ENCODE peak calls at places on chromosome 10, in six cellular contexts. V is astrocyte of the cerebellum, I is Peyer's patch, D is NB4, B is GM06990, W is spleen. J is an unnamed sample.

GRCh38 chr10:109898007-109898406 is 25.3 kb downstream of the XPNPEP1 start:
- DNase-seq in B (no peak), W (no peak), I (no peak), D (no peak), V (no peak), J (no peak)

GRCh38 chr10:50593523-50593922 is 30.2 kb downstream of the SGMS1 start:
- DNase-seq in W (no peak), I (no peak), B (no peak), V (no peak), D (no peak), J (no peak)

GRCh38 chr10:124003481-124004371 is 89.7 kb downstream of the CHST15 start:
- DNase-seq in W (peak), B (no peak), V (no peak), I (no peak), D (no peak), J (peak)

GRCh38 chr10:72688208-72688651 is 3.7 kb upstream of the MCU start:
- DNase-seq in I (no peak), D (no peak), B (peak), V (peak), W (no peak), J (no peak)

GRCh38 chr10:61792921-61793320 is 108.6 kb upstream of the ARID5B start:
- DNase-seq in D (no peak), I (no peak), V (no peak), B (no peak), W (no peak), J (no peak)

GRCh38 chr10:117391436-117392205 is 16.4 kb upstream of the PDZD8 start:
- DNase-seq in I (no peak), V (peak), B (no peak), W (no peak), D (no peak), J (no peak)

GRCh38 chr10:81073155-81073554 is 535.5 kb downstream of the SH2D4B start:
- DNase-seq in D (no peak), V (no peak), I (no peak), B (no peak), W (no peak), J (no peak)

GRCh38 chr10:29102233-29102632 is 186.6 kb upstream of the LYZL1 start:
- DNase-seq in V (no peak), D (no peak), I (no peak), B (no peak), W (no peak), J (no peak)

GRCh38 chr10:19328582-19328981 is 280.0 kb downstream of the MALRD1 start:
- DNase-seq in B (no peak), V (no peak), D (no peak), W (no peak), I (no peak), J (no peak)

GRCh38 chr10:28800144-28800543 is 122.8 kb downstream of the BAMBI start:
- DNase-seq in W (no peak), V (peak), D (no peak), I (no peak), B (no peak), J (no peak)

GRCh38 chr10:78585952-78586351 is 482.8 kb upstream of the ZMIZ1 start:
- DNase-seq in I (no peak), D (no peak), W (no peak), V (no peak), B (no peak), J (no peak)

GRCh38 chr10:89535185-89536012 is at the start of gene SLC16A12:
- DNase-seq in B (no peak), D (no peak), V (no peak), W (no peak), I (no peak), J (no peak)

GRCh38 chr10:99709480-99710229 is 22.3 kb downstream of the COX15 start:
- DNase-seq in V (no peak), I (no peak), D (no peak), B (peak), W (no peak), J (no peak)

GRCh38 chr10:15182541-15183207 is 14.2 kb upstream of the NMT2 start:
- DNase-seq in D (no peak), B (no peak), I (no peak), W (no peak), V (no peak), J (no peak)

GRCh38 chr10:30581779-30582380 is 47.7 kb downstream of the LYZL2 start:
- DNase-seq in W (no peak), D (peak), I (peak), B (no peak), V (peak), J (no peak)

GRCh38 chr10:104433611-104434010 is 80.0 kb downstream of the CFAP58 start:
- DNase-seq in B (no peak), W (no peak), D (no peak), I (no peak), V (no peak), J (no peak)

GRCh38 chr10:47020491-47020890 is 109.3 kb downstream of the PTPN20 start:
- DNase-seq in I (no peak), B (no peak), W (peak), D (peak), V (no peak), J (peak)

GRCh38 chr10:44967596-44967995 is 8.0 kb downstream of the RASSF4 start:
- DNase-seq in V (no peak), W (peak), D (peak), I (no peak), B (no peak), J (peak)

GRCh38 chr10:14093735-14094484 is 236.8 kb downstream of the FRMD4A start:
- DNase-seq in V (peak), I (no peak), W (no peak), B (no peak), D (no peak), J (no peak)

GRCh38 chr10:32952094-32952493 is 5.9 kb downstream of the ITGB1 start:
- DNase-seq in V (no peak), I (no peak), D (no peak), B (no peak), W (no peak), J (no peak)

GRCh38 chr10:404341-404740 is 269.1 kb downstream of the ZMYND11 start:
- DNase-seq in B (no peak), W (no peak), I (no peak), D (no peak), V (no peak), J (no peak)

GRCh38 chr10:29438271-29438670 is 149.4 kb downstream of the LYZL1 start:
- DNase-seq in W (no peak), V (no peak), B (no peak), D (no peak), I (no peak), J (no peak)

GRCh38 chr10:70456164-70456563 is 14.7 kb upstream of the NODAL start:
- DNase-seq in W (no peak), D (peak), I (no peak), B (no peak), V (no peak), J (no peak)

DNA sequence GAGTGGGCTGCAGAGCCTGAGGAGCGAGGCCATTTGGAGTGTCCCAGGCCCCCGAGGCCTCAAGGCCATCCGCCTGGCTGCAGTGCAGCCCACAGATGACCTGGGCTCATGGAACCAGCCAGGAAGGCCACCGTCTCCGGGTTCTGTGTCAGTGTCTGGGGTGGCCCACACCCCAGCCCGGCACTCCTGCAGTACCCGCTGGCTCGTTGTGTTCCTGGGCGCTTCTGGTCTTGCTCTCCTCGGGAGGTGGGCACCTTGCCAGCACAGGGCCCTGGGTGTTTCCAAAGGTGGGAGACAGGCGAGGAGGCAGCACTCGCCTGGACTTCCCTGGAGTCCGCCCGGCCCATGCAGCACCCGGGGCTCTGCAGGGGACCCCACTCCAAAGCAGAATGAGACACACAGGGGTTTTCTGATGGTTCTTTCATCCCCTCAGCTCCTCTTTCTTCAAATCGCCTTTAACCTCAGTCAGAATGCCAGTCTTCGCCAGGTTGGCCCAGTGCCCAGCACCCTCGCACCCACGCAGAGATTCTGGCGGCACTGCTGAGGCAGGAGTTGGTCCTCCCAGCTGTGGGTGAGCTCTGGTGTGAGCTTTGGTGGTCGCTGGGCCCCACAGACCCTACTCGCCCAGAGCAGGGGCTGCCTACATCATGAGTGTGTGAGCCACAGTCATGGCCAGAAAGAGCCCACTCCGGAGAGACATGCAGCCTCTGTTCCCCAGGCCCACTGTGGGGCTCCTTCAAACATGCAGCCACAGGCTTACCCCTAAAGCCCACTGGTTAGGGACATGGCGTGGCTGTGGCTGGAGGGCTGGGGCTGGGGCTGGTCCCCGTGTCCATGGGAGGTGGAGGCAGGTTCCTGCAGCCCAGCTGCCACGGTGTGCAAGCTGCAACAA is 155.7 kb downstream of the EBF3 start:
- DNase-seq in V (no peak), D (no peak), I (no peak), W (no peak), B (no peak), J (no peak)
- TF ChIP-seq CTCF in V (no peak), D (no peak), I (no peak), W (no peak), B (no peak), J (no peak)

GRCh38 chr10:52951819-52952218 is 179.2 kb upstream of the MBL2 start:
- DNase-seq in B (no peak), V (no peak), D (peak), W (peak), I (peak), J (no peak)
- TF ChIP-seq CTCF in B (peak), V (peak), D (peak), W (no peak), I (no peak), J (peak)

DNA sequence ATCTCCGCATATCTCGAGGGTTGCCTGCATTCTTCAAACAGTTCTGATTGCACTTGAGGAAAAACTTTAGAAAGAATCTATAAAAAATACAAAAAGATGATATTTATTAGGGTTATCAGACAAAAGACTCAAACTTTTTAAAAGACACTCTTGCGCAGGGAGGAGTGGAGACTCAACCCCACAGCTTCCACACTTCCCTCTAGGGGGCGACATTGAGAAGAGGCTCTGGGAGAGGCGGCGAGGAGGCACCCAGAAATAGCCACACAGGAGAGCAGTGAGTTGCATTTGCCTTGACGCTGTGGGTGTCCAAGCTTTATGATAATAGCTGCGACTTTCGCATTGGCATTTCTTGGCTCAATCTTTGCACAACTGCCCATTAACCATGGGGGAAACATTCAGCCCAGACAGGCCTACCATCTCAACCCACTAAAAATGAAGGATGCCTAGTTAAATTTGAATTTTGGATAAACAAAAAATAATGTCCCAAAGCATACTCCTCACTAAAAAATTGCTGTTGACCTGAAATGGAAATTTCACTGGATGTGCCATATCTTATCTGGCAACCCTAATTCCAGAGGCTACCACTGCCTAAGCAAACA is 86.2 kb downstream of the EBF3 start:
- DNase-seq in D (peak), B (no peak), I (no peak), W (no peak), V (no peak), J (no peak)
- TF ChIP-seq CTCF in D (peak), B (peak), I (peak), W (no peak), V (no peak), J (peak)

DNA sequence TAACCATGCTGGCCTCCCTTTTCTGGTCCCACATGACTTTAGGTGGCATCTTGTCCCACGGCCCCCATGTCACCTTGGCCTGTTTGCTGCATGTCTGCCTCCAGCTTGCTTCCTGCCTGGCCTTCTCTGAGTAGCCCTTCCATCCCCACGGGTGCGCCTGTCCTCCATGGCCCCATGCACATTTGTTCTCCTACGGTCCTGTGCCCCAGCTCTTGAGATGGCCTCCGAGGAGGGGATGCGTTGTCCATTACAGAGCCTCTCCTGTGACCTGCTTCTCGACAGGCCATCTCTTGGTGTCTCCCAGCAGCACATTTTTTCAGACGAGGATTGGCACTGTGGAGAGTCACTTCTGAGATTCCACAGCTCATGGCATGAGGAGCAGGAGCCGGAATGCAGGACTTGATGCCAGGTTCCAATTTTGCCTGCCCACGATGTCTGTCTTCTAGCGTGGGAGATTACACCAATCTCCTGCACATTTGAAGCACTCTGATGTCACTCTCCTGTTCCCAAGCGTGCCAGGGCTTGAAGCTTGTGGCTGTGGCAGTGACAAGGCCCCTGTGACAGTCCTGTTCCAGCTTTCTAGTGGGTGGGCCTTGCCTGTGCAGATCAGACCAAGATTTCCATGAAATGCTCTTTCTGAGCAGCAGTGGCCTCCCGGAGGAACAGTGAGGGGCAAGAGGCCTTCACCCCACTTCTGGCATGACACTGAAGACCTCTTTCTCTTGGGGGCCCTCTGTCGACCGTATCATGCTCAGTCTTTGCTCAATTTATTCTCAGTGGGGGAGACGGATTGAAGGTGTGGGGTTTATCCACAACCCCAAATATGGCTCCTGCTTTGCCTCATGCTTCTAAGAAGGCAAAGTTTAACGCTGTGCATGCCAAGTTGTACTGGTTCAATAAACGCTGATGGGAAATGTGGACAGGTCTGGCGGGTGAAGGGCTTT is 13.4 kb downstream of the WDFY4 start:
- DNase-seq in D (no peak), I (no peak), W (no peak), B (no peak), V (no peak), J (no peak)
- TF ChIP-seq CTCF in D (no peak), I (no peak), W (no peak), B (peak), V (no peak), J (no peak)

DNA sequence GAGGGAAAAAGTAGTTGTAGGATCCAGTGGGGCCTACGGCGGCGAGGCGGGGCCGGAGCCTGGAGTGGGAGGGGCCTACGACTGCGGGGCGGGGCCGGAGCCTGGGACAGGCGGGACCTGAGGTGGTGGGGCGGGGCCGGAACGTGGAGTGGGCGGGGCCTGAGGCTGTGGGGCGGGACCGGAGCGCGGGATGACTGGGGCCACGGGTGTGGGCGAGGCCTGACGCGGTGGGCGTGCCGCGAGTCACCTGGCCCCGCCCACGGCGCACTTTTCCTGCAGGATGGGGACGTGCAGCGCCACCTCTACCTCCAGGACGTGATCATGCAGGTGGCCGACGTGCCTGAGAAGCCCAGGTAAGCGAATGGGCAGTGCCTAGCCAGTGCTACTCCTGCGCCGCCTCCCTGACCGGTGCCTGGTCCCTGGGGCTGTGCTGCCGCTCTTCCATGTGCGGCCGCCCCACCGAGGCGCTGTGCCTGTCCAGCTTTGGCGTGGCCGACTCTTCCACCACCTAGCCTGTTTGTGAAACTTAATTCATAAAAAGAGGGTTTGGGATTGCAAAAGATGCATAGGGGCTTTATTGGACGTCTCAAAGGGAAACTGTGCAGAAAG is 501 bp downstream of the ZNF511 start:
- DNase-seq in D (peak), B (peak), V (peak), W (peak), I (peak), J (peak)
- TF ChIP-seq CTCF in D (no peak), B (no peak), V (no peak), W (no peak), I (no peak), J (no peak)

DNA sequence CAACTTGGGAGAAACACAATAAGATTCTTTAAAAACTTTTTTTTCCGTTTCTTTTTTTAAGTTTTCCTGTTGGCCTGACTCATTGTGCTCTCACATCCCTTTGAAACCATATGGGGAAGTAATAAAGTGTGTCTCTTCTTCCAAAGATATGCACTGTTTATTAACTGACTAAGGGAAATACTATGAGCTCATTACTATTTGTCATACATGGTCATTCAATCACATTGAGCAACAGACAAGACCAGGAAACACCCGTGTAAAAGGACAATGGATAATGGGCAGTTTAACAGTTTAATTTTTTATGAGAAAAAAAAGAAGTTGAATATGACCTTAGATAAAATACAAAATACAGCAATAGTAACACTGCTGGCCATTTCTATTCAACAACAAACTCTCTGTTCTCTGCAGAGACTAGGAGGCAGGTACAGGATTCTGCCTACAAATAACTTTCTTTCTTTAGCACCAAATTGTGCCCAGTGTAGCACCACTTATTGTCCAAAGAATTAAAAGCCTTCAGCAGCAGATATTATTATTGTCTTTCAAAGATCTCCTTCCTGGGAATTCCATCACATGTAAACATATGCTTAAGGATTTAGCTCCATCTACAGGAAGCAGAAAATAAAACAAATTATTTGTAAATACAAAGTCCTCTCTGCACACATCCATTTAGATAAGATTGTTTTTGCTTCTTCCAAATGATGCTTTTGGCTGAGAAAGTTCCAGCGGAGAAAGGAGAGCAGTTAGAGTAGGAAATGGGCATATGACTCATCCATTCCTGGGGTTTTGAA is 55.0 kb upstream of the AKR1E2 start:
- DNase-seq in V (peak), B (no peak), I (no peak), D (peak), W (no peak), J (no peak)
- TF ChIP-seq CTCF in V (peak), B (peak), I (peak), D (no peak), W (no peak), J (no peak)

DNA sequence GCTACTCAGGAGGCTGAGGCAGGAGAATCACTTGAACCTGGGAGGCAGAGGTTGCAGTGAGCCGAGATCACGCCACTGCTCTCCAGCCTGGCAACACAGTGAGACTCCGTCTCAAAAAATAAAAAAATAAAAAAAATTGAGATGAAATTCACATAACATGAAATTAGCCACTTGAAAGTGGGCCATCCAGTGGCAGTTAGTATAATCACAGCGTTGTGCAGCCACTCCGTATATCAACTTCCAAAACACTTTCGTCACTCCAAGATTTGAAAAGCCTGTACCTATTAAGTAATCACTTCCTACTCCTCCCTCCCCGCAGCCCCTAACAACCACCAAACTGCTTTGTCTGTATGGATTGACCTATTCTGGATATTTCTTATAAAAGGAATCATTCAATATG is 20.7 kb upstream of the CACUL1 start:
- DNase-seq in W (no peak), D (peak), V (no peak), I (no peak), B (no peak), J (no peak)
- TF ChIP-seq CTCF in W (no peak), D (peak), V (no peak), I (no peak), B (peak), J (peak)

J was measured in CD14-positive monocyte.